ENCODE peak calls at places on chromosomes 13 and 19, in six cellular contexts. One of them, this sample, is unnamed.

GRCh38 chr19:56282809-56283208 is 10.3 kb downstream of the EDDM13 start:
- DNase-seq in spleen: no peak
- DNase-seq in progenitor cell of endocrine pancreas: no peak
- DNase-seq in BJ: no peak
- DNase-seq in AG04449: no peak
- DNase-seq in kidney: no peak
- DNase-seq in this sample: no peak

GRCh38 chr19:49502866-49503581 is 6.8 kb downstream of the RPS11 start:
- DNase-seq in spleen: no peak
- DNase-seq in progenitor cell of endocrine pancreas: no peak
- DNase-seq in BJ: peak
- DNase-seq in AG04449: no peak
- DNase-seq in kidney: no peak
- DNase-seq in this sample: peak

GRCh38 chr19:55193481-55193880 is 13.4 kb upstream of the SYT5 start:
- DNase-seq in spleen: no peak
- DNase-seq in progenitor cell of endocrine pancreas: no peak
- DNase-seq in BJ: no peak
- DNase-seq in AG04449: no peak
- DNase-seq in kidney: no peak
- DNase-seq in this sample: no peak

GRCh38 chr13:29749401-29750177 is 100.8 kb downstream of the UBL3 start:
- DNase-seq in spleen: no peak
- DNase-seq in progenitor cell of endocrine pancreas: no peak
- DNase-seq in BJ: no peak
- DNase-seq in AG04449: no peak
- DNase-seq in kidney: no peak
- DNase-seq in this sample: no peak

GRCh38 chr19:5687360-5688198 is 2.5 kb upstream of the RPL36 start:
- DNase-seq in spleen: no peak
- DNase-seq in progenitor cell of endocrine pancreas: no peak
- DNase-seq in BJ: no peak
- DNase-seq in AG04449: no peak
- DNase-seq in kidney: no peak
- DNase-seq in this sample: no peak

GRCh38 chr19:28394705-28395104 is 818.2 kb downstream of the UQCRFS1 start:
- DNase-seq in spleen: no peak
- DNase-seq in progenitor cell of endocrine pancreas: no peak
- DNase-seq in BJ: no peak
- DNase-seq in AG04449: no peak
- DNase-seq in kidney: no peak
- DNase-seq in this sample: no peak

GRCh38 chr19:670609-671075 is 5.5 kb upstream of the FSTL3 start:
- DNase-seq in spleen: no peak
- DNase-seq in progenitor cell of endocrine pancreas: no peak
- DNase-seq in BJ: no peak
- DNase-seq in AG04449: no peak
- DNase-seq in kidney: no peak
- DNase-seq in this sample: no peak

GRCh38 chr13:33838567-33839131 is 20.7 kb downstream of the RFC3 start:
- DNase-seq in spleen: no peak
- DNase-seq in progenitor cell of endocrine pancreas: no peak
- DNase-seq in BJ: no peak
- DNase-seq in AG04449: no peak
- DNase-seq in kidney: no peak
- DNase-seq in this sample: no peak

GRCh38 chr19:53520163-53520546 is 17.8 kb upstream of the ZNF331 start:
- DNase-seq in spleen: no peak
- DNase-seq in progenitor cell of endocrine pancreas: no peak
- DNase-seq in BJ: no peak
- DNase-seq in AG04449: no peak
- DNase-seq in kidney: no peak
- DNase-seq in this sample: no peak

GRCh38 chr13:109165417-109165904 is 536.0 kb downstream of the MYO16 start:
- DNase-seq in spleen: no peak
- DNase-seq in progenitor cell of endocrine pancreas: no peak
- DNase-seq in BJ: no peak
- DNase-seq in AG04449: no peak
- DNase-seq in kidney: no peak
- DNase-seq in this sample: no peak

GRCh38 chr13:66224644-66225043 is 1005.5 kb downstream of the PCDH9 start:
- DNase-seq in spleen: no peak
- DNase-seq in progenitor cell of endocrine pancreas: no peak
- DNase-seq in BJ: no peak
- DNase-seq in AG04449: no peak
- DNase-seq in kidney: no peak
- DNase-seq in this sample: peak

GRCh38 chr13:98214008-98214643 is 37.1 kb upstream of the RNF113B start:
- DNase-seq in spleen: no peak
- DNase-seq in progenitor cell of endocrine pancreas: no peak
- DNase-seq in BJ: peak
- DNase-seq in AG04449: no peak
- DNase-seq in kidney: no peak
- DNase-seq in this sample: no peak

GRCh38 chr19:50741179-50741933 is 18.2 kb downstream of the CLEC11A start:
- DNase-seq in spleen: no peak
- DNase-seq in progenitor cell of endocrine pancreas: no peak
- DNase-seq in BJ: no peak
- DNase-seq in AG04449: no peak
- DNase-seq in kidney: no peak
- DNase-seq in this sample: no peak

GRCh38 chr19:6604906-6605305 is 14.0 kb upstream of the CD70 start:
- DNase-seq in spleen: no peak
- DNase-seq in progenitor cell of endocrine pancreas: no peak
- DNase-seq in BJ: no peak
- DNase-seq in AG04449: no peak
- DNase-seq in kidney: no peak
- DNase-seq in this sample: no peak

GRCh38 chr13:53343345-53343744 is 314.7 kb downstream of the OLFM4 start:
- DNase-seq in spleen: no peak
- DNase-seq in progenitor cell of endocrine pancreas: no peak
- DNase-seq in BJ: no peak
- DNase-seq in AG04449: no peak
- DNase-seq in kidney: no peak
- DNase-seq in this sample: peak

GRCh38 chr19:38599722-38600121 is 18.0 kb downstream of the MAP4K1 start:
- DNase-seq in spleen: no peak
- DNase-seq in progenitor cell of endocrine pancreas: no peak
- DNase-seq in BJ: no peak
- DNase-seq in AG04449: no peak
- DNase-seq in kidney: no peak
- DNase-seq in this sample: no peak

GRCh38 chr13:33757713-33758112 is 60.2 kb upstream of the RFC3 start:
- DNase-seq in spleen: no peak
- DNase-seq in progenitor cell of endocrine pancreas: no peak
- DNase-seq in BJ: no peak
- DNase-seq in AG04449: no peak
- DNase-seq in kidney: no peak
- DNase-seq in this sample: no peak

GRCh38 chr13:83184819-83185218 is 697.5 kb downstream of the SLITRK1 start:
- DNase-seq in spleen: no peak
- DNase-seq in progenitor cell of endocrine pancreas: no peak
- DNase-seq in BJ: peak
- DNase-seq in AG04449: peak
- DNase-seq in kidney: no peak
- DNase-seq in this sample: no peak

GRCh38 chr19:57233207-57233606 is 2.4 kb downstream of the AURKC start:
- DNase-seq in spleen: no peak
- DNase-seq in progenitor cell of endocrine pancreas: no peak
- DNase-seq in BJ: no peak
- DNase-seq in AG04449: no peak
- DNase-seq in kidney: no peak
- DNase-seq in this sample: no peak

GRCh38 chr19:13132471-13133166 is 14.6 kb downstream of the NACC1 start:
- DNase-seq in spleen: no peak
- DNase-seq in progenitor cell of endocrine pancreas: no peak
- DNase-seq in BJ: no peak
- DNase-seq in AG04449: no peak
- DNase-seq in kidney: no peak
- DNase-seq in this sample: no peak

GRCh38 chr19:5485286-5485636 is 30.0 kb downstream of the ZNRF4 start:
- DNase-seq in spleen: no peak
- DNase-seq in progenitor cell of endocrine pancreas: no peak
- DNase-seq in BJ: no peak
- DNase-seq in AG04449: no peak
- DNase-seq in kidney: no peak
- DNase-seq in this sample: no peak

GRCh38 chr13:74062933-74063332 is 71.3 kb downstream of the KLF12 start:
- DNase-seq in spleen: peak
- DNase-seq in progenitor cell of endocrine pancreas: no peak
- DNase-seq in BJ: no peak
- DNase-seq in AG04449: no peak
- DNase-seq in kidney: peak
- DNase-seq in this sample: no peak

GRCh38 chr13:111897846-111898215 is 169.1 kb upstream of the SOX1 start:
- DNase-seq in spleen: no peak
- DNase-seq in progenitor cell of endocrine pancreas: no peak
- DNase-seq in BJ: no peak
- DNase-seq in AG04449: no peak
- DNase-seq in kidney: no peak
- DNase-seq in this sample: no peak

GRCh38 chr13:109215377-109215776 is 571.0 kb downstream of the IRS2 start:
- DNase-seq in spleen: no peak
- DNase-seq in progenitor cell of endocrine pancreas: no peak
- DNase-seq in BJ: no peak
- DNase-seq in AG04449: no peak
- DNase-seq in kidney: no peak
- DNase-seq in this sample: no peak

GRCh38 chr19:43446746-43447489 is 18.5 kb downstream of the LYPD3 start:
- DNase-seq in spleen: peak
- DNase-seq in progenitor cell of endocrine pancreas: peak
- DNase-seq in BJ: no peak
- DNase-seq in AG04449: no peak
- DNase-seq in kidney: peak
- DNase-seq in this sample: peak
- TF ChIP-seq CTCF in spleen: peak
- TF ChIP-seq CTCF in progenitor cell of endocrine pancreas: peak
- TF ChIP-seq CTCF in BJ: peak
- TF ChIP-seq CTCF in AG04449: peak
- TF ChIP-seq CTCF in kidney: peak
- TF ChIP-seq CTCF in this sample: peak

DNA sequence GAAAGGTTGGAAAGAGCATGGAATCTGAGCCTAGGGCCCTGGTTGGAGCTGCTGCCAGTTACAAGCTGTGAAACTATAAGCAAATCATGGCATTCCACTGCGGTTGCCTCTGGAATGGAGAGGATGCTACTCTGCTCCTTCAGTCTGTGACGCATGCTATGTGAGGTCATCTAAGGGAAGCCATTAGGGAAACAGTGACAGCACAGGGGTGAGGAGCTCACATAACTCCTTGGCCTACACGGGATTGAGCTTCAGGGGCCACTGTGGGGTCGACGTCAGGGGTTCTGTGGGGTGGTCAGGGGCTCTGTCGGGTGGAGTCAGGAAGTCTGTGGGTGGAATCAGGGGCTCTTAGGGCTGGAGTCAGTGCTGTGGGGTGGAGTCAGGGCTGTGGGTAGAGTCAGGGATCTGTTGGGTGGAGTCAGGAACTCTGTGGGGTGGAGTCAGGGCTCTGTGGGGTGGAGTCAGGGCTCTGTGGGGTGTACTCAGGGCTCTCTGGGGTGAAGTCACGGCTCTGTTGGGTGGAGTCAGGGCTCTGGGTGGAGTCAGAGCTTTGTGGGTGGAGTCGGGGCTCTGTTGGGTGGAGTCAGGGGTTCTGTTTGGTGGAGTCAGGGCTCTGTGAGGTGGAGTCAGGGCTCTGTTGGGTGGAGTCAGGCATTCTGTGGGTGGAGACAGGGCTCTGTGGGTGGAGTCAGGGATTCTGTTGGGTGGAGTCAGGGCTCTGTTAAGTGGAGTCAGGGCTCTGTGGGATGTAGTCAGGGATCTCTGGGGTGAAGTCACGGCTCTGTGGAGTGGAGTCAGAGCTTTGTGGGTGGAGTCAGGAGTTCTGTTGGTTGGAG is 35.8 kb upstream of the MEDAG start:
- DNase-seq in spleen: no peak
- DNase-seq in progenitor cell of endocrine pancreas: no peak
- DNase-seq in BJ: peak
- DNase-seq in AG04449: peak
- DNase-seq in kidney: peak
- DNase-seq in this sample: peak
- TF ChIP-seq CTCF in spleen: no peak
- TF ChIP-seq CTCF in progenitor cell of endocrine pancreas: no peak
- TF ChIP-seq CTCF in BJ: no peak
- TF ChIP-seq CTCF in AG04449: no peak
- TF ChIP-seq CTCF in kidney: no peak
- TF ChIP-seq CTCF in this sample: no peak

GRCh38 chr19:40286235-40286530 is 1.0 kb upstream of the AKT2 start:
- DNase-seq in spleen: no peak
- DNase-seq in progenitor cell of endocrine pancreas: no peak
- DNase-seq in BJ: no peak
- DNase-seq in AG04449: no peak
- DNase-seq in kidney: no peak
- DNase-seq in this sample: no peak

GRCh38 chr19:40284251-40284500 is 969 bp downstream of the AKT2 start:
- DNase-seq in spleen: no peak
- DNase-seq in progenitor cell of endocrine pancreas: no peak
- DNase-seq in BJ: no peak
- DNase-seq in AG04449: no peak
- DNase-seq in kidney: no peak
- DNase-seq in this sample: no peak

GRCh38 chr19:40286674-40287421 is 1.7 kb upstream of the AKT2 start:
- DNase-seq in spleen: no peak
- DNase-seq in progenitor cell of endocrine pancreas: no peak
- DNase-seq in BJ: no peak
- DNase-seq in AG04449: no peak
- DNase-seq in kidney: no peak
- DNase-seq in this sample: no peak

GRCh38 chr19:40284501-40285352 is at the start of gene AKT2:
- DNase-seq in spleen: peak
- DNase-seq in progenitor cell of endocrine pancreas: peak
- DNase-seq in BJ: no peak
- DNase-seq in AG04449: no peak
- DNase-seq in kidney: peak
- DNase-seq in this sample: peak

GRCh38 chr19:40285353-40286234 is 449 bp upstream of the AKT2 start:
- DNase-seq in spleen: peak
- DNase-seq in progenitor cell of endocrine pancreas: peak
- DNase-seq in BJ: peak
- DNase-seq in AG04449: peak
- DNase-seq in kidney: peak
- DNase-seq in this sample: peak
- TF ChIP-seq CTCF in spleen: no peak
- TF ChIP-seq CTCF in progenitor cell of endocrine pancreas: no peak
- TF ChIP-seq CTCF in BJ: no peak
- TF ChIP-seq CTCF in AG04449: no peak
- TF ChIP-seq CTCF in kidney: no peak
- TF ChIP-seq CTCF in this sample: no peak

GRCh38 chr13:40813662-40814454 is 24.4 kb downstream of the SLC25A15 start:
- DNase-seq in spleen: no peak
- DNase-seq in progenitor cell of endocrine pancreas: no peak
- DNase-seq in BJ: no peak
- DNase-seq in AG04449: no peak
- DNase-seq in kidney: no peak
- DNase-seq in this sample: peak
- TF ChIP-seq CTCF in spleen: no peak
- TF ChIP-seq CTCF in progenitor cell of endocrine pancreas: peak
- TF ChIP-seq CTCF in BJ: peak
- TF ChIP-seq CTCF in AG04449: no peak
- TF ChIP-seq CTCF in kidney: peak
- TF ChIP-seq CTCF in this sample: peak

This sample was measured in neural progenitor cell.